ENCODE peak calls at places on chromosomes 4 and X, in eight cellular contexts. O is GM12865; S is AG10803; H is foreskin fibroblast; V is BE2C; P is endothelial cell of umbilical vein; Q is naive thymus-derived CD4-positive, alpha-beta T cell; G is pancreas. B is an unnamed sample.

GRCh38 chrX:70025464-70025863 is 24.3 kb downstream of the AWAT2 start:
- DNase-seq in O (no peak), S (no peak), H (no peak), V (no peak), P (peak; percentile 74), Q (no peak), G (no peak), B (no peak)

GRCh38 chrX:37314526-37314925 is 34.6 kb upstream of the PRRG1 start:
- DNase-seq in O (no peak), S (peak; percentile 16), H (peak; percentile 1), V (no peak), P (peak; percentile 3), Q (no peak), G (no peak), B (no peak)

GRCh38 chrX:132730726-132731125 is 227.7 kb downstream of the HS6ST2 start:
- DNase-seq in O (no peak), S (no peak), H (no peak), V (no peak), P (no peak), Q (no peak), G (no peak), B (no peak)

GRCh38 chr4:48698029-48698901 is 81.8 kb downstream of the FRYL start:
- DNase-seq in O (no peak), S (peak; percentile 86), H (peak; percentile 86), V (peak; percentile 34), P (peak; percentile 87), Q (no peak), G (no peak), B (no peak)

GRCh38 chr4:5826437-5827107 is 66.3 kb downstream of the CRMP1 start:
- DNase-seq in O (no peak), S (no peak), H (no peak), V (no peak), P (no peak), Q (no peak), G (no peak), B (no peak)

GRCh38 chr4:183746305-183747229 is 87.5 kb downstream of the TRAPPC11 start:
- DNase-seq in O (peak; percentile 42), S (no peak), H (no peak), V (no peak), P (no peak), Q (no peak), G (peak; percentile 70), B (no peak)

GRCh38 chr4:42733380-42733779 is 76.5 kb upstream of the ATP8A1 start:
- DNase-seq in O (no peak), S (no peak), H (no peak), V (no peak), P (no peak), Q (no peak), G (no peak), B (no peak)

GRCh38 chr4:55884093-55884850 is 30.8 kb downstream of the EXOC1 start:
- DNase-seq in O (no peak), S (no peak), H (no peak), V (no peak), P (no peak), Q (no peak), G (no peak), B (no peak)

GRCh38 chr4:128635141-128635911 is 174.2 kb upstream of the JADE1 start:
- DNase-seq in O (no peak), S (peak; percentile 16), H (no peak), V (no peak), P (no peak), Q (no peak), G (peak; percentile 96), B (peak; percentile 96)

GRCh38 chrX:153307546-153308175 is 13.9 kb downstream of the PNMA6F start:
- DNase-seq in O (no peak), S (peak; percentile 2), H (no peak), V (no peak), P (no peak), Q (no peak), G (no peak), B (no peak)

GRCh38 chr4:54683616-54684346 is 26.0 kb downstream of the KIT start:
- DNase-seq in O (peak; percentile 53), S (peak; percentile 45), H (no peak), V (peak; percentile 22), P (peak; percentile 39), Q (peak; percentile 24), G (no peak), B (no peak)

GRCh38 chrX:11215191-11215921 is 77.9 kb upstream of the AMELX start:
- DNase-seq in O (peak; percentile 36), S (no peak), H (no peak), V (no peak), P (no peak), Q (no peak), G (peak; percentile 51), B (no peak)

GRCh38 chrX:20421275-20421674 is 154.6 kb upstream of the RPS6KA3 start:
- DNase-seq in O (no peak), S (no peak), H (no peak), V (no peak), P (no peak), Q (no peak), G (no peak), B (no peak)

GRCh38 chr4:156764145-156764544 is 207.5 kb downstream of the PDGFC start:
- DNase-seq in O (no peak), S (peak; percentile 89), H (no peak), V (no peak), P (no peak), Q (no peak), G (no peak), B (no peak)

GRCh38 chrX:139892512-139892911 is 40.3 kb downstream of the ATP11C start:
- DNase-seq in O (peak; percentile 60), S (no peak), H (no peak), V (no peak), P (no peak), Q (no peak), G (no peak), B (no peak)

GRCh38 chr4:139368990-139369389 is 66.7 kb upstream of the NDUFC1 start:
- DNase-seq in O (no peak), S (no peak), H (no peak), V (no peak), P (peak; percentile 83), Q (no peak), G (no peak), B (no peak)

GRCh38 chr4:8761167-8761823 is 110.3 kb downstream of the HMX1 start:
- DNase-seq in O (no peak), S (no peak), H (no peak), V (peak; percentile 3), P (no peak), Q (no peak), G (peak; percentile 40), B (no peak)

GRCh38 chrX:119505945-119506344 is 37.7 kb downstream of the SLC25A5 start:
- DNase-seq in O (no peak), S (no peak), H (no peak), V (no peak), P (no peak), Q (no peak), G (no peak), B (no peak)

GRCh38 chr4:138910201-138910913 is 105.2 kb upstream of the NOCT start:
- DNase-seq in O (no peak), S (no peak), H (no peak), V (peak; percentile 60), P (no peak), Q (no peak), G (no peak), B (no peak)

GRCh38 chrX:97531824-97532223 is 648.1 kb downstream of the RPA4 start:
- DNase-seq in O (no peak), S (no peak), H (no peak), V (no peak), P (no peak), Q (no peak), G (no peak), B (no peak)

GRCh38 chr4:109462297-109462696 is 28.7 kb downstream of the SEC24B start:
- DNase-seq in O (peak; percentile 38), S (no peak), H (no peak), V (no peak), P (no peak), Q (no peak), G (no peak), B (no peak)

GRCh38 chr4:53558061-53558801 is 33.1 kb downstream of the LNX1 start:
- DNase-seq in O (no peak), S (peak; percentile 87), H (peak; percentile 48), V (no peak), P (peak; percentile 88), Q (no peak), G (no peak), B (no peak)

GRCh38 chr4:130029442-130029841 is 933.5 kb downstream of the C4orf33 start:
- DNase-seq in O (no peak), S (no peak), H (no peak), V (no peak), P (no peak), Q (no peak), G (no peak), B (no peak)

DNA sequence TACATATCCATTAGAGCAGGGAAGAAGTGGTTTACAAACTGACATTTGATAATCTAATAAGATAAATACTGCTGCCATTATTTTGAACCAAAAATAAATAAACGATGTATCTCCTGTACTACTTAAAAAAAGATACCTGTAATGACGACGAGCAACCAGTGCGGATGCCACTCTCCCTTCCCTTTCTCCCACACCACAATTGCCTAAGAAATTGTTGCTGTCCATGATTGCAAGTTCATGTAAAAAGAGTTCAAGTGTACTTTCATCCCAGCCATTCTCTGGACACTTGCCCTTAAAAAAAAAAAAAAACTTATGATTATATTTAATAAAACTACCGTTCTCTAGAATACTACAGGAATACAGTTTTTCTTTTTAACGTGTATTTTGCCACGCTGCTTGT is 1.4 kb downstream of the SEPSECS start:
- DNase-seq in O (no peak), S (no peak), H (no peak), V (no peak), P (no peak), Q (no peak), G (no peak), B (no peak)
- H3K4me3 ChIP-seq in O (peak overlapping the region; percentile 71), S (no peak overlapping the region), H (no peak overlapping the region), V (no peak overlapping the region), P (no peak overlapping the region), Q (no peak overlapping the region), G (no peak overlapping the region), B (no peak overlapping the region)

GRCh38 chr4:78217557-78217956 is 160.4 kb downstream of the FRAS1 start:
- DNase-seq in O (no peak), S (no peak), H (no peak), V (no peak), P (no peak), Q (no peak), G (no peak), B (no peak)
- H3K4me3 ChIP-seq in O (no peak overlapping the region), S (no peak overlapping the region), H (no peak overlapping the region), V (no peak overlapping the region), P (no peak overlapping the region), Q (no peak overlapping the region), G (no peak overlapping the region), B (no peak overlapping the region)

DNA sequence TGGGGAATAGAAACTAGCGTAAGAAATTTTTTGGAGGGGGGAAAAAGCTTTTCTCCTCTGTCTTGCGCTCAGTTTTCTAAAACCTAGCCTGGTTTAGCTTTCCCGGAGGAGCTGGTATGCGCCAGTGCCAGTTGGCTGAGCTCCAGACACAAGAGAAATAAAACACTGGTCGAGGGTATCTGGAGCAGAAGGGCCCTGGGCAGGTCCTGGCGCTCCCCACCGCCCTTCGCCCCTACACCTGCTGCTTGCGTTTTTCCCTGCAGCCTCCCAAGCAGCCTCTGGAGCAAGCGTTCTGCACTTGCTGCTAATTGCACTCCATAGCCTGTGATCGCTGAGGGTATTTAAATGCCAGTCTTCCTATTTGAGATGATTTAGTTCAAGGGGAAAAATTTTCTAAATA is 816 bp downstream of the EREG start:
- DNase-seq in O (no peak), S (no peak), H (no peak), V (peak; percentile 14), P (peak; percentile 27), Q (no peak), G (peak; percentile 56), B (no peak)
- H3K4me3 ChIP-seq in O (no peak overlapping the region), S (no peak overlapping the region), H (peak overlapping the region; percentile 63), V (no peak overlapping the region), P (peak overlapping the region; percentile 35), Q (no peak overlapping the region), G (no peak overlapping the region), B (peak overlapping the region; percentile 56)

GRCh38 chr4:74969507-74970474 is 36.9 kb downstream of the PARM1 start:
- DNase-seq in O (no peak), S (no peak), H (no peak), V (peak; percentile 74), P (no peak), Q (no peak), G (no peak), B (peak; percentile 69)
- H3K4me3 ChIP-seq in O (no peak overlapping the region), S (no peak overlapping the region), H (no peak overlapping the region), V (peak overlapping the region; percentile 6), P (no peak overlapping the region), Q (no peak overlapping the region), G (no peak overlapping the region), B (no peak overlapping the region)

B was measured in right cardiac atrium.